ENCODE peak calls at places on chromosomes 1 and 21, in seven cellular contexts. One of them, this sample, is unnamed.

GRCh38 chr1:3061981-3062615 is 6.9 kb upstream of the PRDM16 start:
- DNase-seq in heart left ventricle: peak; percentile 37
- DNase-seq in A549: no peak
- DNase-seq in spleen: peak; percentile 52
- DNase-seq in breast epithelium: peak; percentile 39
- DNase-seq in adrenal gland: no peak
- DNase-seq in K562: no peak
- DNase-seq in this sample: peak; percentile 45

GRCh38 chr1:225468270-225469020 is 40.6 kb upstream of the LBR start:
- DNase-seq in breast epithelium: no peak
- DNase-seq in K562: no peak
- DNase-seq in heart left ventricle: no peak
- DNase-seq in spleen: peak; percentile 79
- DNase-seq in A549: no peak
- DNase-seq in adrenal gland: no peak
- DNase-seq in this sample: peak; percentile 60

GRCh38 chr1:165356876-165357275 is 361 bp upstream of the LMX1A start:
- DNase-seq in A549: no peak
- DNase-seq in breast epithelium: no peak
- DNase-seq in spleen: no peak
- DNase-seq in K562: no peak
- DNase-seq in heart left ventricle: no peak
- DNase-seq in adrenal gland: no peak
- DNase-seq in this sample: no peak

GRCh38 chr1:118113261-118113660 is 71.8 kb downstream of the SPAG17 start:
- DNase-seq in K562: no peak
- DNase-seq in A549: no peak
- DNase-seq in heart left ventricle: no peak
- DNase-seq in spleen: no peak
- DNase-seq in breast epithelium: no peak
- DNase-seq in adrenal gland: no peak
- DNase-seq in this sample: no peak

GRCh38 chr1:41528726-41529605 is 44.5 kb upstream of the EDN2 start:
- DNase-seq in A549: no peak
- DNase-seq in heart left ventricle: peak; percentile 20
- DNase-seq in K562: no peak
- DNase-seq in adrenal gland: no peak
- DNase-seq in breast epithelium: peak; percentile 46
- DNase-seq in spleen: peak; percentile 0
- DNase-seq in this sample: peak; percentile 20

GRCh38 chr21:43957629-43958362 is 54.3 kb upstream of the TRAPPC10 start:
- DNase-seq in heart left ventricle: no peak
- DNase-seq in spleen: no peak
- DNase-seq in A549: no peak
- DNase-seq in K562: no peak
- DNase-seq in adrenal gland: no peak
- DNase-seq in breast epithelium: no peak
- DNase-seq in this sample: no peak

GRCh38 chr1:156816561-156817328 is at the start of gene SH2D2A:
- DNase-seq in heart left ventricle: peak; percentile 72
- DNase-seq in A549: no peak
- DNase-seq in breast epithelium: no peak
- DNase-seq in K562: peak; percentile 88
- DNase-seq in spleen: peak; percentile 92
- DNase-seq in adrenal gland: peak; percentile 51
- DNase-seq in this sample: peak; percentile 78

GRCh38 chr21:45292399-45293213 is 4.9 kb upstream of the POFUT2 start:
- DNase-seq in A549: peak; percentile 77
- DNase-seq in breast epithelium: peak; percentile 76
- DNase-seq in heart left ventricle: peak; percentile 94
- DNase-seq in K562: peak; percentile 90
- DNase-seq in adrenal gland: peak; percentile 93
- DNase-seq in spleen: peak; percentile 94
- DNase-seq in this sample: peak; percentile 96

GRCh38 chr1:172135076-172135672 is 285.3 kb upstream of the C1orf105 start:
- DNase-seq in A549: peak; percentile 37
- DNase-seq in spleen: no peak
- DNase-seq in heart left ventricle: no peak
- DNase-seq in adrenal gland: no peak
- DNase-seq in breast epithelium: no peak
- DNase-seq in K562: peak; percentile 9
- DNase-seq in this sample: no peak

GRCh38 chr21:14864211-14865021 is 200.4 kb downstream of the NRIP1 start:
- DNase-seq in adrenal gland: peak; percentile 90
- DNase-seq in breast epithelium: no peak
- DNase-seq in heart left ventricle: peak; percentile 78
- DNase-seq in A549: peak; percentile 78
- DNase-seq in spleen: peak; percentile 79
- DNase-seq in K562: peak; percentile 57
- DNase-seq in this sample: peak; percentile 89

GRCh38 chr1:204887846-204888245 is 17.2 kb downstream of the NFASC start:
- DNase-seq in heart left ventricle: no peak
- DNase-seq in A549: no peak
- DNase-seq in breast epithelium: no peak
- DNase-seq in spleen: no peak
- DNase-seq in adrenal gland: no peak
- DNase-seq in K562: no peak
- DNase-seq in this sample: no peak

GRCh38 chr1:96498744-96499143 is 222.8 kb upstream of the PTBP2 start:
- DNase-seq in breast epithelium: no peak
- DNase-seq in heart left ventricle: no peak
- DNase-seq in A549: no peak
- DNase-seq in K562: no peak
- DNase-seq in spleen: no peak
- DNase-seq in adrenal gland: no peak
- DNase-seq in this sample: no peak

GRCh38 chr1:44587796-44588460 is 86.4 kb downstream of the TMEM53 start:
- DNase-seq in breast epithelium: no peak
- DNase-seq in K562: no peak
- DNase-seq in A549: no peak
- DNase-seq in spleen: no peak
- DNase-seq in adrenal gland: peak; percentile 70
- DNase-seq in heart left ventricle: no peak
- DNase-seq in this sample: no peak

GRCh38 chr1:167587342-167587741 is 33.8 kb upstream of the CREG1 start:
- DNase-seq in K562: no peak
- DNase-seq in spleen: no peak
- DNase-seq in adrenal gland: no peak
- DNase-seq in heart left ventricle: no peak
- DNase-seq in A549: no peak
- DNase-seq in breast epithelium: no peak
- DNase-seq in this sample: no peak

GRCh38 chr1:164771568-164772350 is 212.8 kb downstream of the PBX1 start:
- DNase-seq in breast epithelium: no peak
- DNase-seq in adrenal gland: peak; percentile 16
- DNase-seq in K562: peak; percentile 27
- DNase-seq in heart left ventricle: no peak
- DNase-seq in A549: peak; percentile 76
- DNase-seq in spleen: no peak
- DNase-seq in this sample: no peak

GRCh38 chr1:33088119-33088906 is 7.4 kb downstream of the AZIN2 start:
- DNase-seq in A549: no peak
- DNase-seq in adrenal gland: no peak
- DNase-seq in spleen: no peak
- DNase-seq in K562: no peak
- DNase-seq in breast epithelium: no peak
- DNase-seq in heart left ventricle: no peak
- DNase-seq in this sample: no peak

GRCh38 chr1:15937706-15938168 is 38.2 kb downstream of the ZBTB17 start:
- DNase-seq in spleen: no peak
- DNase-seq in breast epithelium: no peak
- DNase-seq in A549: no peak
- DNase-seq in K562: peak; percentile 18
- DNase-seq in heart left ventricle: no peak
- DNase-seq in adrenal gland: no peak
- DNase-seq in this sample: peak; percentile 62
- TF ChIP-seq CTCF in spleen: no peak
- TF ChIP-seq CTCF in breast epithelium: no peak
- TF ChIP-seq CTCF in A549: no peak
- TF ChIP-seq CTCF in K562: peak; percentile 25
- TF ChIP-seq CTCF in heart left ventricle: no peak
- TF ChIP-seq CTCF in adrenal gland: no peak
- TF ChIP-seq CTCF in this sample: no peak

GRCh38 chr1:182143825-182144661 is 82.5 kb upstream of the ZNF648 start:
- DNase-seq in K562: peak; percentile 24
- DNase-seq in A549: no peak
- DNase-seq in adrenal gland: peak; percentile 57
- DNase-seq in breast epithelium: peak; percentile 58
- DNase-seq in heart left ventricle: peak; percentile 69
- DNase-seq in spleen: peak; percentile 90
- DNase-seq in this sample: peak; percentile 96
- TF ChIP-seq POLR2A in K562: no peak
- TF ChIP-seq POLR2A in A549: no peak
- TF ChIP-seq POLR2A in adrenal gland: no peak
- TF ChIP-seq POLR2A in breast epithelium: peak; percentile 16
- TF ChIP-seq POLR2A in heart left ventricle: peak; percentile 18
- TF ChIP-seq POLR2A in spleen: no peak
- TF ChIP-seq POLR2A in this sample: no peak

GRCh38 chr1:8533124-8533523 is 215.2 kb downstream of the SLC45A1 start:
- DNase-seq in A549: no peak
- DNase-seq in heart left ventricle: no peak
- DNase-seq in spleen: no peak
- DNase-seq in breast epithelium: no peak
- DNase-seq in K562: no peak
- DNase-seq in adrenal gland: no peak
- DNase-seq in this sample: no peak

GRCh38 chr1:8536521-8536920 is 218.6 kb downstream of the SLC45A1 start:
- DNase-seq in K562: no peak
- DNase-seq in adrenal gland: no peak
- DNase-seq in A549: no peak
- DNase-seq in heart left ventricle: no peak
- DNase-seq in spleen: no peak
- DNase-seq in breast epithelium: no peak
- DNase-seq in this sample: no peak

GRCh38 chr1:8529901-8530300 is 212.0 kb downstream of the SLC45A1 start:
- DNase-seq in breast epithelium: no peak
- DNase-seq in heart left ventricle: no peak
- DNase-seq in A549: no peak
- DNase-seq in spleen: no peak
- DNase-seq in K562: no peak
- DNase-seq in adrenal gland: no peak
- DNase-seq in this sample: no peak

GRCh38 chr1:8538502-8538901 is 220.6 kb downstream of the SLC45A1 start:
- DNase-seq in breast epithelium: no peak
- DNase-seq in heart left ventricle: no peak
- DNase-seq in A549: no peak
- DNase-seq in adrenal gland: no peak
- DNase-seq in spleen: no peak
- DNase-seq in K562: no peak
- DNase-seq in this sample: no peak

DNA sequence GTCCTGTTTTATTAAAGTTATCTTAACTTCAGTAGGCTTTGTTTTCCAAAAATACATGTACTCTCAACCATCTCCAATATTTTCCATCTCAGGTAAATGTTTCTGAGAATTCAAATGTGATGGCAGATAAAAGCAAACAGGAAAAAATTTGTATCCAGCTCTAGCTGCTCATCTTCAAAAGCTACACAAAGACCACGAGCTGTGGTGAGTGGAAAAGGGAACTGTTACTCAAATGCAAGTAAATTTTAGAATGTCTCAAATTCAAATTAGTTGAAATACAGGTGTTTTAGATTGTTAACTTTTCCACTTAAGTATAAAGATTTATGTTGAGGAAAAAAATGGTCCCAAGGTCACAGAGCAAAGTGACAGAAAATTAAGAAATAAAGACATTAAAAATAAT is 216.0 kb downstream of the SLC45A1 start:
- DNase-seq in spleen: no peak
- DNase-seq in heart left ventricle: no peak
- DNase-seq in adrenal gland: no peak
- DNase-seq in breast epithelium: no peak
- DNase-seq in K562: no peak
- DNase-seq in A549: no peak
- DNase-seq in this sample: no peak
- TF ChIP-seq CTCF in spleen: no peak
- TF ChIP-seq CTCF in heart left ventricle: no peak
- TF ChIP-seq CTCF in adrenal gland: no peak
- TF ChIP-seq CTCF in breast epithelium: no peak
- TF ChIP-seq CTCF in K562: no peak
- TF ChIP-seq CTCF in A549: no peak
- TF ChIP-seq CTCF in this sample: no peak

DNA sequence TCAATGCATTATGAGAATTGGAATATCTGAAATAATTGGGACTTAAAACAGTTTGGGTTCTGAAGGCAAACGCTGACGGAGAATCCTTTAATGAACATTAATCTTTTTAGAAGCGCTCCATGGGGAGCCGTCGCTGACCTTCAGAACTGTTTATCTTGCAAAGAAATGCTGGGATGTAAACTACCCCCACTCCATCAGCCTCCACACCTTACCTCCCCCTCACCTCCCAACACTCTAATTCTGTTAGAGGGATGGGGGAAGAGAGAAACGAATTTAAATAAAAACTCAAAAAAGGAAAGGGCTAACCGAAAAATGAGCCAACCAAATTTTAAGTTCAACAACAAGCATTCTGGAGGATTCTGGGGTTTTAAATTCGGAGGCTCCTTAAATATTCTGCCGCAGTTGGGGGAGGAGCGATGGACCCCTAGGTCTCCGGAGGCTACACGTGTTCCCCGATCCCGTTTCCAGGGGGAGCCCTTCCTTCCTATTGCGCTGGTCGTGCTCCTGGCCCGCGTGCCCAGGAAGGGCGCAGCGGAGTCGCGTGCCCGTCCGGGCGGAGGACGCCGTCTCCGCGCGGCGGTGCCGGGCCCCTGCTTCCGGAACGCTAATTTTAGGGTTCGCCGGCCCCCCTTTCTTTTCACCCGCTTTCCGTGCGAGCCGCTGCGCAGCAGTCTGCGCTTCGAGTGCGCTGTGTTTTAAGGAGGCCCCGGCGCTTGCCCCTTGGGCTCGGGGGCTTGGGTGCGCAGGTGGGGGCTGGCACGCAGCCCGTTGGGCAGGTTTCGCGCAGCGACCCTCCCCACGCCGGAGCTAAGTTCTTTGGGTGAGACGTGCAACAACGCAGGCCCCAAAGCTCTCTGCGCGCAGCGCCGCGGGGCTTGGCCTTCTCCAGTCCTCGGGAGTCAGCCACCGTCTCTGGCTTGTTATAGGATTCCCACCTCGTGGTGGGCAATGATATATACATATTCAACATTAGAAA is 43.8 kb upstream of the DNAJC6 start:
- DNase-seq in adrenal gland: peak; percentile 54
- DNase-seq in breast epithelium: no peak
- DNase-seq in heart left ventricle: peak; percentile 66
- DNase-seq in A549: no peak
- DNase-seq in spleen: peak; percentile 82
- DNase-seq in K562: no peak
- DNase-seq in this sample: no peak
- TF ChIP-seq POLR2A in adrenal gland: peak; percentile 34
- TF ChIP-seq POLR2A in breast epithelium: no peak
- TF ChIP-seq POLR2A in heart left ventricle: no peak
- TF ChIP-seq POLR2A in A549: no peak
- TF ChIP-seq POLR2A in spleen: no peak
- TF ChIP-seq POLR2A in K562: no peak
- TF ChIP-seq POLR2A in this sample: no peak

GRCh38 chr1:201312298-201312697 is 29.0 kb downstream of the PKP1 start:
- DNase-seq in adrenal gland: no peak
- DNase-seq in spleen: no peak
- DNase-seq in heart left ventricle: no peak
- DNase-seq in A549: peak; percentile 13
- DNase-seq in K562: no peak
- DNase-seq in breast epithelium: no peak
- DNase-seq in this sample: no peak
- TF ChIP-seq CTCF in adrenal gland: no peak
- TF ChIP-seq CTCF in spleen: no peak
- TF ChIP-seq CTCF in heart left ventricle: no peak
- TF ChIP-seq CTCF in A549: no peak
- TF ChIP-seq CTCF in K562: no peak
- TF ChIP-seq CTCF in breast epithelium: no peak
- TF ChIP-seq CTCF in this sample: no peak

GRCh38 chr1:144551543-144552424 is 40.9 kb upstream of the PPIAL4F start:
- DNase-seq in K562: peak; percentile 89
- DNase-seq in A549: peak; percentile 97
- DNase-seq in adrenal gland: peak; percentile 67
- DNase-seq in breast epithelium: peak; percentile 87
- DNase-seq in heart left ventricle: peak; percentile 77
- DNase-seq in spleen: peak; percentile 90
- DNase-seq in this sample: peak; percentile 97
- TF ChIP-seq POLR2A in K562: peak; percentile 100
- TF ChIP-seq POLR2A in A549: peak; percentile 90
- TF ChIP-seq POLR2A in adrenal gland: peak; percentile 63
- TF ChIP-seq POLR2A in breast epithelium: peak; percentile 63
- TF ChIP-seq POLR2A in heart left ventricle: peak; percentile 57
- TF ChIP-seq POLR2A in spleen: no peak
- TF ChIP-seq POLR2A in this sample: peak; percentile 37

This sample was measured in sigmoid colon.